ENCODE peak calls at places on chromosomes 5 and 9, in eight cellular contexts. J, H, S, Y, C, M, E and X are unnamed samples.

GRCh38 chr9:135035781-135036760 is 51.4 kb upstream of the OLFM1 start:
- DNase-seq in J (no peak), H (peak; percentile 21), S (peak; percentile 6), Y (no peak), C (no peak), M (no peak), E (no peak), X (peak; percentile 44)

GRCh38 chr9:70085241-70085640 is 41.6 kb downstream of the MAMDC2 start:
- DNase-seq in J (peak; percentile 41), H (no peak), S (no peak), Y (no peak), C (no peak), M (no peak), E (no peak), X (no peak)

GRCh38 chr9:125260564-125260963 is 1.1 kb upstream of the GAPVD1 start:
- DNase-seq in J (no peak), H (no peak), S (no peak), Y (no peak), C (no peak), M (no peak), E (no peak), X (no peak)

GRCh38 chr9:3730527-3730926 is 204.7 kb upstream of the RFX3 start:
- DNase-seq in J (no peak), H (no peak), S (no peak), Y (no peak), C (no peak), M (no peak), E (no peak), X (no peak)

GRCh38 chr5:120532835-120533234 is 68.7 kb downstream of the PRR16 start:
- DNase-seq in J (no peak), H (no peak), S (no peak), Y (no peak), C (no peak), M (no peak), E (no peak), X (no peak)

GRCh38 chr9:125103770-125104169 is 39.6 kb downstream of the SCAI start:
- DNase-seq in J (no peak), H (no peak), S (no peak), Y (no peak), C (no peak), M (no peak), E (no peak), X (no peak)

GRCh38 chr5:36701085-36701691 is 94.8 kb downstream of the SLC1A3 start:
- DNase-seq in J (no peak), H (no peak), S (no peak), Y (no peak), C (peak; percentile 36), M (no peak), E (no peak), X (no peak)

GRCh38 chr5:39412995-39413394 is 11.8 kb downstream of the DAB2 start:
- DNase-seq in J (no peak), H (no peak), S (no peak), Y (no peak), C (no peak), M (no peak), E (no peak), X (no peak)

GRCh38 chr9:93813687-93814560 is 141.2 kb downstream of the BARX1 start:
- DNase-seq in J (no peak), H (peak; percentile 32), S (no peak), Y (no peak), C (no peak), M (no peak), E (no peak), X (no peak)

GRCh38 chr9:80964374-80964773 is 725.0 kb downstream of the TLE1 start:
- DNase-seq in J (no peak), H (no peak), S (no peak), Y (no peak), C (no peak), M (no peak), E (no peak), X (no peak)

GRCh38 chr9:109020581-109020980 is 7.3 kb upstream of the CTNNAL1 start:
- DNase-seq in J (no peak), H (no peak), S (no peak), Y (no peak), C (no peak), M (no peak), E (peak; percentile 80), X (no peak)

GRCh38 chr9:13596383-13596970 is 317.0 kb upstream of the MPDZ start:
- DNase-seq in J (no peak), H (no peak), S (no peak), Y (no peak), C (no peak), M (no peak), E (no peak), X (no peak)

GRCh38 chr5:177005619-177006264 is 837 bp downstream of the UIMC1 start:
- DNase-seq in J (peak; percentile 47), H (peak; percentile 89), S (peak; percentile 57), Y (peak; percentile 49), C (peak; percentile 43), M (peak; percentile 68), E (peak; percentile 69), X (peak; percentile 85)

GRCh38 chr9:3692606-3693005 is 166.8 kb upstream of the RFX3 start:
- DNase-seq in J (no peak), H (no peak), S (no peak), Y (no peak), C (no peak), M (no peak), E (no peak), X (no peak)

GRCh38 chr5:57684299-57684702 is 201.7 kb upstream of the ACTBL2 start:
- DNase-seq in J (no peak), H (no peak), S (no peak), Y (no peak), C (no peak), M (no peak), E (no peak), X (no peak)

GRCh38 chr5:67286006-67286405 is 89.4 kb upstream of the CD180 start:
- DNase-seq in J (no peak), H (no peak), S (no peak), Y (no peak), C (no peak), M (no peak), E (no peak), X (no peak)

GRCh38 chr5:168314735-168315411 is 23.4 kb downstream of the WWC1 start:
- DNase-seq in J (peak; percentile 64), H (peak; percentile 80), S (no peak), Y (no peak), C (no peak), M (no peak), E (no peak), X (no peak)

GRCh38 chr5:75053286-75054109 is 1.1 kb upstream of the GCNT4 start:
- DNase-seq in J (peak; percentile 58), H (peak; percentile 85), S (peak; percentile 44), Y (no peak), C (peak; percentile 27), M (peak; percentile 47), E (peak; percentile 3), X (peak; percentile 69)

GRCh38 chr9:93182572-93182971 is 1.4 kb upstream of the WNK2 start:
- DNase-seq in J (no peak), H (no peak), S (no peak), Y (no peak), C (no peak), M (no peak), E (no peak), X (no peak)

GRCh38 chr5:25754895-25755294 is 1110.1 kb upstream of the CDH10 start:
- DNase-seq in J (peak; percentile 13), H (no peak), S (no peak), Y (no peak), C (no peak), M (no peak), E (no peak), X (no peak)